ENCODE peak calls at places on chromosome 16, in ten cellular contexts. One of them, this sample, is unnamed.

GRCh38 chr16:29025218-29025617 is 40.4 kb downstream of the LAT start:
- DNase-seq in stimulated activated CD8-positive, alpha-beta memory T cell treated with anti-CD3 and anti-CD28 coated beads, Interleukin-4, amount 100 ng/mL, for 1 hour: no peak
- DNase-seq in left kidney: no peak
- DNase-seq in stimulated activated CD4-positive, alpha-beta T cell treated with anti-CD3 and anti-CD28 coated beads, Interleukin-2, amount 100 ng/mL, for 24 hours: no peak
- DNase-seq in NCI-H2081: no peak
- DNase-seq in HCT116: no peak
- DNase-seq in NCI-H2171 treated with DMSO at 0.1 percent for 48 hours: no peak
- DNase-seq in uterus: no peak
- DNase-seq in EL: no peak
- DNase-seq in activated CD4-positive, CD25-positive, alpha-beta regulatory T cell: no peak
- DNase-seq in this sample: no peak

GRCh38 chr16:54526916-54527315 is 240.3 kb upstream of the IRX3 start:
- DNase-seq in stimulated activated CD8-positive, alpha-beta memory T cell treated with anti-CD3 and anti-CD28 coated beads, Interleukin-4, amount 100 ng/mL, for 1 hour: no peak
- DNase-seq in left kidney: no peak
- DNase-seq in stimulated activated CD4-positive, alpha-beta T cell treated with anti-CD3 and anti-CD28 coated beads, Interleukin-2, amount 100 ng/mL, for 24 hours: no peak
- DNase-seq in NCI-H2081: no peak
- DNase-seq in HCT116: no peak
- DNase-seq in NCI-H2171 treated with DMSO at 0.1 percent for 48 hours: no peak
- DNase-seq in uterus: no peak
- DNase-seq in EL: peak
- DNase-seq in activated CD4-positive, CD25-positive, alpha-beta regulatory T cell: no peak
- DNase-seq in this sample: no peak

GRCh38 chr16:17470871-17471744 is at the start of gene XYLT1:
- DNase-seq in stimulated activated CD8-positive, alpha-beta memory T cell treated with anti-CD3 and anti-CD28 coated beads, Interleukin-4, amount 100 ng/mL, for 1 hour: no peak
- DNase-seq in left kidney: peak
- DNase-seq in stimulated activated CD4-positive, alpha-beta T cell treated with anti-CD3 and anti-CD28 coated beads, Interleukin-2, amount 100 ng/mL, for 24 hours: peak
- DNase-seq in NCI-H2081: no peak
- DNase-seq in HCT116: no peak
- DNase-seq in NCI-H2171 treated with DMSO at 0.1 percent for 48 hours: peak
- DNase-seq in uterus: peak
- DNase-seq in EL: peak
- DNase-seq in activated CD4-positive, CD25-positive, alpha-beta regulatory T cell: no peak
- DNase-seq in this sample: no peak

GRCh38 chr16:85648782-85649181 is 35.7 kb downstream of the GSE1 start:
- DNase-seq in stimulated activated CD8-positive, alpha-beta memory T cell treated with anti-CD3 and anti-CD28 coated beads, Interleukin-4, amount 100 ng/mL, for 1 hour: no peak
- DNase-seq in left kidney: no peak
- DNase-seq in stimulated activated CD4-positive, alpha-beta T cell treated with anti-CD3 and anti-CD28 coated beads, Interleukin-2, amount 100 ng/mL, for 24 hours: no peak
- DNase-seq in NCI-H2081: no peak
- DNase-seq in HCT116: no peak
- DNase-seq in NCI-H2171 treated with DMSO at 0.1 percent for 48 hours: no peak
- DNase-seq in uterus: no peak
- DNase-seq in EL: no peak
- DNase-seq in activated CD4-positive, CD25-positive, alpha-beta regulatory T cell: no peak
- DNase-seq in this sample: no peak

GRCh38 chr16:29804020-29804419 is 2.3 kb upstream of the MAZ start:
- DNase-seq in stimulated activated CD8-positive, alpha-beta memory T cell treated with anti-CD3 and anti-CD28 coated beads, Interleukin-4, amount 100 ng/mL, for 1 hour: no peak
- DNase-seq in left kidney: no peak
- DNase-seq in stimulated activated CD4-positive, alpha-beta T cell treated with anti-CD3 and anti-CD28 coated beads, Interleukin-2, amount 100 ng/mL, for 24 hours: no peak
- DNase-seq in NCI-H2081: no peak
- DNase-seq in HCT116: no peak
- DNase-seq in NCI-H2171 treated with DMSO at 0.1 percent for 48 hours: no peak
- DNase-seq in uterus: no peak
- DNase-seq in EL: no peak
- DNase-seq in activated CD4-positive, CD25-positive, alpha-beta regulatory T cell: no peak
- DNase-seq in this sample: no peak

GRCh38 chr16:84892097-84892496 is 72.3 kb downstream of the CRISPLD2 start:
- DNase-seq in stimulated activated CD8-positive, alpha-beta memory T cell treated with anti-CD3 and anti-CD28 coated beads, Interleukin-4, amount 100 ng/mL, for 1 hour: no peak
- DNase-seq in left kidney: no peak
- DNase-seq in stimulated activated CD4-positive, alpha-beta T cell treated with anti-CD3 and anti-CD28 coated beads, Interleukin-2, amount 100 ng/mL, for 24 hours: no peak
- DNase-seq in NCI-H2081: no peak
- DNase-seq in HCT116: no peak
- DNase-seq in NCI-H2171 treated with DMSO at 0.1 percent for 48 hours: no peak
- DNase-seq in uterus: no peak
- DNase-seq in EL: no peak
- DNase-seq in activated CD4-positive, CD25-positive, alpha-beta regulatory T cell: no peak
- DNase-seq in this sample: no peak

GRCh38 chr16:11914759-11915643 is 755 bp downstream of the GSPT1 start:
- DNase-seq in stimulated activated CD8-positive, alpha-beta memory T cell treated with anti-CD3 and anti-CD28 coated beads, Interleukin-4, amount 100 ng/mL, for 1 hour: no peak
- DNase-seq in left kidney: peak
- DNase-seq in stimulated activated CD4-positive, alpha-beta T cell treated with anti-CD3 and anti-CD28 coated beads, Interleukin-2, amount 100 ng/mL, for 24 hours: peak
- DNase-seq in NCI-H2081: no peak
- DNase-seq in HCT116: no peak
- DNase-seq in NCI-H2171 treated with DMSO at 0.1 percent for 48 hours: no peak
- DNase-seq in uterus: peak
- DNase-seq in EL: peak
- DNase-seq in activated CD4-positive, CD25-positive, alpha-beta regulatory T cell: peak
- DNase-seq in this sample: no peak

GRCh38 chr16:89973654-89974335 is 25.2 kb downstream of the DEF8 start:
- DNase-seq in stimulated activated CD8-positive, alpha-beta memory T cell treated with anti-CD3 and anti-CD28 coated beads, Interleukin-4, amount 100 ng/mL, for 1 hour: no peak
- DNase-seq in left kidney: no peak
- DNase-seq in stimulated activated CD4-positive, alpha-beta T cell treated with anti-CD3 and anti-CD28 coated beads, Interleukin-2, amount 100 ng/mL, for 24 hours: no peak
- DNase-seq in NCI-H2081: no peak
- DNase-seq in HCT116: no peak
- DNase-seq in NCI-H2171 treated with DMSO at 0.1 percent for 48 hours: no peak
- DNase-seq in uterus: no peak
- DNase-seq in EL: no peak
- DNase-seq in activated CD4-positive, CD25-positive, alpha-beta regulatory T cell: no peak
- DNase-seq in this sample: no peak

GRCh38 chr16:63613701-63614100 is 1508.2 kb downstream of the CDH11 start:
- DNase-seq in stimulated activated CD8-positive, alpha-beta memory T cell treated with anti-CD3 and anti-CD28 coated beads, Interleukin-4, amount 100 ng/mL, for 1 hour: no peak
- DNase-seq in left kidney: no peak
- DNase-seq in stimulated activated CD4-positive, alpha-beta T cell treated with anti-CD3 and anti-CD28 coated beads, Interleukin-2, amount 100 ng/mL, for 24 hours: no peak
- DNase-seq in NCI-H2081: no peak
- DNase-seq in HCT116: no peak
- DNase-seq in NCI-H2171 treated with DMSO at 0.1 percent for 48 hours: no peak
- DNase-seq in uterus: no peak
- DNase-seq in EL: no peak
- DNase-seq in activated CD4-positive, CD25-positive, alpha-beta regulatory T cell: no peak
- DNase-seq in this sample: no peak

GRCh38 chr16:81573533-81573932 is 128.9 kb downstream of the CMIP start:
- DNase-seq in stimulated activated CD8-positive, alpha-beta memory T cell treated with anti-CD3 and anti-CD28 coated beads, Interleukin-4, amount 100 ng/mL, for 1 hour: no peak
- DNase-seq in left kidney: no peak
- DNase-seq in stimulated activated CD4-positive, alpha-beta T cell treated with anti-CD3 and anti-CD28 coated beads, Interleukin-2, amount 100 ng/mL, for 24 hours: no peak
- DNase-seq in NCI-H2081: no peak
- DNase-seq in HCT116: no peak
- DNase-seq in NCI-H2171 treated with DMSO at 0.1 percent for 48 hours: no peak
- DNase-seq in uterus: no peak
- DNase-seq in EL: no peak
- DNase-seq in activated CD4-positive, CD25-positive, alpha-beta regulatory T cell: no peak
- DNase-seq in this sample: no peak

GRCh38 chr16:88356124-88356726 is 26.5 kb upstream of the ZNF469 start:
- DNase-seq in stimulated activated CD8-positive, alpha-beta memory T cell treated with anti-CD3 and anti-CD28 coated beads, Interleukin-4, amount 100 ng/mL, for 1 hour: no peak
- DNase-seq in left kidney: no peak
- DNase-seq in stimulated activated CD4-positive, alpha-beta T cell treated with anti-CD3 and anti-CD28 coated beads, Interleukin-2, amount 100 ng/mL, for 24 hours: no peak
- DNase-seq in NCI-H2081: no peak
- DNase-seq in HCT116: no peak
- DNase-seq in NCI-H2171 treated with DMSO at 0.1 percent for 48 hours: no peak
- DNase-seq in uterus: no peak
- DNase-seq in EL: no peak
- DNase-seq in activated CD4-positive, CD25-positive, alpha-beta regulatory T cell: no peak
- DNase-seq in this sample: no peak

GRCh38 chr16:21150375-21151001 is at the start of gene DNAH3:
- DNase-seq in stimulated activated CD8-positive, alpha-beta memory T cell treated with anti-CD3 and anti-CD28 coated beads, Interleukin-4, amount 100 ng/mL, for 1 hour: no peak
- DNase-seq in left kidney: peak
- DNase-seq in stimulated activated CD4-positive, alpha-beta T cell treated with anti-CD3 and anti-CD28 coated beads, Interleukin-2, amount 100 ng/mL, for 24 hours: no peak
- DNase-seq in NCI-H2081: peak
- DNase-seq in HCT116: no peak
- DNase-seq in NCI-H2171 treated with DMSO at 0.1 percent for 48 hours: peak
- DNase-seq in uterus: no peak
- DNase-seq in EL: no peak
- DNase-seq in activated CD4-positive, CD25-positive, alpha-beta regulatory T cell: no peak
- DNase-seq in this sample: no peak

GRCh38 chr16:73023752-73024570 is 24.0 kb downstream of the ZFHX3 start:
- DNase-seq in stimulated activated CD8-positive, alpha-beta memory T cell treated with anti-CD3 and anti-CD28 coated beads, Interleukin-4, amount 100 ng/mL, for 1 hour: no peak
- DNase-seq in left kidney: no peak
- DNase-seq in stimulated activated CD4-positive, alpha-beta T cell treated with anti-CD3 and anti-CD28 coated beads, Interleukin-2, amount 100 ng/mL, for 24 hours: no peak
- DNase-seq in NCI-H2081: no peak
- DNase-seq in HCT116: no peak
- DNase-seq in NCI-H2171 treated with DMSO at 0.1 percent for 48 hours: peak
- DNase-seq in uterus: no peak
- DNase-seq in EL: no peak
- DNase-seq in activated CD4-positive, CD25-positive, alpha-beta regulatory T cell: no peak
- DNase-seq in this sample: no peak